ENCODE peak calls at places on chromosome 19, in five cellular contexts. One of them, this sample, is unnamed.

GRCh38 chr19:1177322-1178114 is 3.5 kb upstream of the SBNO2 start:
- DNase-seq in GM20000: no peak
- DNase-seq in brain microvascular endothelial cell: peak
- DNase-seq in GM10248: no peak
- DNase-seq in uterus: peak
- DNase-seq in this sample: no peak

GRCh38 chr19:10706990-10707389 is 5.8 kb downstream of the QTRT1 start:
- DNase-seq in brain microvascular endothelial cell: no peak
- DNase-seq in GM10248: no peak
- DNase-seq in uterus: no peak
- DNase-seq in GM20000: no peak
- DNase-seq in this sample: no peak

GRCh38 chr19:47005873-47006272 is 13.8 kb upstream of the NPAS1 start:
- DNase-seq in GM20000: no peak
- DNase-seq in uterus: no peak
- DNase-seq in brain microvascular endothelial cell: no peak
- DNase-seq in GM10248: no peak
- DNase-seq in this sample: no peak

GRCh38 chr19:55447421-55448174 is 4.5 kb upstream of the SHISA7 start:
- DNase-seq in uterus: no peak
- DNase-seq in GM10248: no peak
- DNase-seq in brain microvascular endothelial cell: no peak
- DNase-seq in GM20000: no peak
- DNase-seq in this sample: no peak

GRCh38 chr19:36013280-36014028 is 559 bp downstream of the ALKBH6 start:
- DNase-seq in GM10248: no peak
- DNase-seq in brain microvascular endothelial cell: no peak
- DNase-seq in GM20000: no peak
- DNase-seq in uterus: no peak
- DNase-seq in this sample: no peak

GRCh38 chr19:54162241-54162805 is 2.8 kb upstream of the LENG1 start:
- DNase-seq in uterus: peak
- DNase-seq in brain microvascular endothelial cell: peak
- DNase-seq in GM10248: peak
- DNase-seq in GM20000: peak
- DNase-seq in this sample: peak

GRCh38 chr19:867301-867793 is 7.9 kb downstream of the CFD start:
- DNase-seq in uterus: no peak
- DNase-seq in GM10248: no peak
- DNase-seq in brain microvascular endothelial cell: no peak
- DNase-seq in GM20000: no peak
- DNase-seq in this sample: no peak

GRCh38 chr19:46426035-46426505 is 2.7 kb downstream of the PNMA8C start:
- DNase-seq in brain microvascular endothelial cell: no peak
- DNase-seq in uterus: no peak
- DNase-seq in GM20000: no peak
- DNase-seq in GM10248: no peak
- DNase-seq in this sample: no peak

GRCh38 chr19:418761-419632 is 10.1 kb upstream of the C2CD4C start:
- DNase-seq in GM10248: no peak
- DNase-seq in brain microvascular endothelial cell: no peak
- DNase-seq in GM20000: no peak
- DNase-seq in uterus: no peak
- DNase-seq in this sample: peak

GRCh38 chr19:45667620-45668341 is at the start of gene GIPR:
- DNase-seq in brain microvascular endothelial cell: peak
- DNase-seq in GM20000: peak
- DNase-seq in uterus: no peak
- DNase-seq in GM10248: peak
- DNase-seq in this sample: peak

GRCh38 chr19:46031781-46032596 is 8.8 kb downstream of the IGFL4 start:
- DNase-seq in GM10248: no peak
- DNase-seq in brain microvascular endothelial cell: no peak
- DNase-seq in GM20000: no peak
- DNase-seq in uterus: no peak
- DNase-seq in this sample: no peak

GRCh38 chr19:10421981-10422461 is 1.7 kb downstream of the PDE4A start:
- DNase-seq in uterus: no peak
- DNase-seq in GM20000: peak
- DNase-seq in brain microvascular endothelial cell: no peak
- DNase-seq in GM10248: no peak
- DNase-seq in this sample: no peak

GRCh38 chr19:40932008-40932959 is 50.3 kb upstream of the CYP2A7 start:
- DNase-seq in GM20000: no peak
- DNase-seq in uterus: no peak
- DNase-seq in GM10248: no peak
- DNase-seq in brain microvascular endothelial cell: no peak
- DNase-seq in this sample: no peak

GRCh38 chr19:40512473-40513344 is 45.9 kb downstream of the SPTBN4 start:
- DNase-seq in brain microvascular endothelial cell: peak
- DNase-seq in GM10248: no peak
- DNase-seq in GM20000: no peak
- DNase-seq in uterus: no peak
- DNase-seq in this sample: no peak

GRCh38 chr19:2476451-2477140 is 669 bp downstream of the GADD45B start:
- DNase-seq in GM20000: peak
- DNase-seq in GM10248: no peak
- DNase-seq in uterus: peak
- DNase-seq in brain microvascular endothelial cell: peak
- DNase-seq in this sample: no peak

GRCh38 chr19:2097330-2098327 is 914 bp downstream of the IZUMO4 start:
- DNase-seq in uterus: peak
- DNase-seq in brain microvascular endothelial cell: no peak
- DNase-seq in GM20000: peak
- DNase-seq in GM10248: peak
- DNase-seq in this sample: peak

GRCh38 chr19:42348211-42348610 is 22.8 kb downstream of the MEGF8 start:
- DNase-seq in brain microvascular endothelial cell: no peak
- DNase-seq in uterus: no peak
- DNase-seq in GM10248: no peak
- DNase-seq in GM20000: no peak
- DNase-seq in this sample: no peak

GRCh38 chr19:42345191-42345812 is 19.9 kb downstream of the MEGF8 start:
- DNase-seq in uterus: no peak
- DNase-seq in GM20000: no peak
- DNase-seq in brain microvascular endothelial cell: no peak
- DNase-seq in GM10248: no peak
- DNase-seq in this sample: no peak

GRCh38 chr19:42344336-42344893 is 19.0 kb downstream of the MEGF8 start:
- DNase-seq in GM20000: no peak
- DNase-seq in GM10248: no peak
- DNase-seq in uterus: no peak
- DNase-seq in brain microvascular endothelial cell: no peak
- DNase-seq in this sample: no peak

DNA sequence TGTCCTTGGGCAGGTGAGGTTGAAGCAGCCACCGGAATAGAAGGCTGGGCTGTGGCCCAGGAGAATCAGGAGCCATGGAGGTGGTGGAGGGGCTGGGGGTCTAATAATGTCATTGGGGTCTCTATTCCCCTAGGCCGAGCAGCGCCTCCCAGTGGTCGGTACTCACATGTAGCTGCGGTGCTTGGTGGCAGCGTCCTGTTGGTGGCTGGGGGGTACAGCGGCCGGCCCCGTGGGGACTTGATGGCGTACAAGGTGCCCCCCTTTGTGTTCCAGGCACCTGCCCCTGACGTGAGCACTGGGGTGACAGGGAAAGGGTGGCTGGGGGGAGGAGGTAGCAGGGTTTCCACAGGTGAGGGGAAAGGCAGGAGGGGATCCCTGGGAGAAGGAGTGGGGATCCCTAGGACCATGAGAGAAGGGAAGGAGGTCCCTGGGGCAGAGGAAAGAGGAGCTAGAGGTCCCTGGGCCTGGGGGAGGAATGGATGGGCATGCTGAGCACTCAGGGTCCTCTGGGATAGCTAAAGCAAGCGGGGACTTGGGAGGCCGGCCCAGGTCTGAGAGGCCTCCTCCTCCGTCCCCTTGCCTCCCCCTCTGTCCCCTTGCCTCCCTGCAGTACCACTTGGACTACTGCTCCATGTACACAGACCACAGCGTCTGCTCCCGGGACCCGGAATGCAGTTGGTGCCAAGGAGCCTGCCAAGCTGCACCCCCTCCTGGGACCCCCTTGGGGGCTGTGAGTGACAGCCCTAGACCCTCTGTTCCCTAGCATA is 18.1 kb downstream of the MEGF8 start:
- DNase-seq in brain microvascular endothelial cell: no peak
- DNase-seq in GM10248: no peak
- DNase-seq in GM20000: no peak
- DNase-seq in uterus: no peak
- DNase-seq in this sample: no peak
- TF ChIP-seq CTCF in brain microvascular endothelial cell: peak
- TF ChIP-seq CTCF in GM10248: peak
- TF ChIP-seq CTCF in GM20000: no peak
- TF ChIP-seq CTCF in uterus: no peak
- TF ChIP-seq CTCF in this sample: no peak

DNA sequence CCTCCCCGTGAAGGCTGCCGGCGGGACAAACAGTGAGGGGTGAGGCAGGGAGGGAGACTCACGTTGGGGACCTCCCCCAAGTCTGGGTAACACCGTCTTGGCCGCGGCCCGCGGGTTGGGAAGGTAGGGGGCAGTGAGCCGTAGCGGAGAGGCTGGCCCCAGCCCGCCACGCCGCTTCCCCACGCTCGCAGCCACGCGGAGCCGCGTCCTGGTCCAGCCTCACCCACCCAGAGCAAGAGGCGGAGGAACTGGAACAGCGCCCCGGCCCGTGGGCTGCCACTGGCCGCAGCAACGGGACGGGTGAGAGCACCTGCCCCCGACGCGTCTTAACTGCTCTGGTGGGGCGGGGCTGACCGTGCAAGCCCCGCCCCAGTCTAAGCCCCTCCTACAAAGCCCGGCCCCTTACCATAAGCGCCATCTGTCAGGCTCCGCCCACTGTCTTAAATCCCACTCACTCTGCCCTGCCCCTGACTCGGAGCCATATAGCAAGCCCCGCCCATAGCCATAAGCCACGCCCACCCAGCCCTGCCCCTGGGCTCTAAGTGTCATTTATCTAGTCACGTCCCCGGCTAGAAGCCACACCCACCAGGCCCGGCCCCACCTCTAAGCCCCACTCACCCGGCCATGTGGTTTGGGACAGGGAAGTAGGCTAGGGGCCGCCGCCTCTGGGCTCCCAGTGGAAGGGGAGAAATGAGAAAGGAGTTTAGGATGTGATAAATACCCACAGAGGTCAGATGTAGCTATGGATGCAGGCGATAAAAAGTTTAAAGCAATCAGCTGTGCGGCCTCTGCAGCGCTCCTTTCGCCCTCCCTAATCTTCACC is 2.1 kb upstream of the CCL25 start:
- DNase-seq in brain microvascular endothelial cell: peak
- DNase-seq in uterus: peak
- DNase-seq in GM20000: peak
- DNase-seq in GM10248: peak
- DNase-seq in this sample: peak
- TF ChIP-seq CTCF in brain microvascular endothelial cell: no peak
- TF ChIP-seq CTCF in uterus: no peak
- TF ChIP-seq CTCF in GM20000: no peak
- TF ChIP-seq CTCF in GM10248: no peak
- TF ChIP-seq CTCF in this sample: no peak

DNA sequence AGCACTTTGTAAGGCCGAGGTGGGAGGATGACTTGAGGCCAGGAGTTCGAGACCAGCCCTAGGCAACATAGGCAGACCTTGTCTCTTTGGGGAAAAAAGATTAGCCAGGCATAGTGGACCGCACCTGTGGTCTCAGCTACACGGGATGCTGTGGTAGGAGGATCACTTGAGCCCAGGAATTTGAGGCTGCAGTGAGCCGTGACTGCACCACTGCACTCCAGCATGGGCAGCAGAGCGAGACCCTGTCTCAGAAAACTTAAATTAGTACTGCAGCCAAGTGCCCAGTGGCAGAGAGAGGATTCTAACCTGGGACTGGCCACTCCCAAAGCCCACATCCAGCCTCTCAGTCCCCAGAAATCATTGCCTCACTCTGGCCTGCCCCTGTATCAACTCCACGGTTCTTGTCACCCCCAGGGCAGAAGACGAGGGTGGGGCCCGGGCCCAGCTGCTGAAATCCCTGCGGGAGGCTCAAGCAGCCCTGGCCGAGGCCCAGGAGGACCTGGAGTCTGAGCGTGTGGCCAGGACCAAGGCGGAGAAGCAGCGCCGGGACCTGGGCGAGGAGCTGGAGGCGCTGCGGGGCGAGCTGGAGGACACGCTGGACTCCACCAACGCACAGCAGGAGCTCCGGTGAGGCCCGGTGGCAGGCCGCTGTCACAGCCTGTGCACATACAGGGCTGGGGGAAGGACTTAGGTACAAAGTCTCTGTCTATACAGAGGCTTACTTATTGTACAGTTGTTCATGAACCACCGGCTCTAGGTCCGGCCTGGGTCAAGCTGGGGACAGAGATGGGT is 53.4 kb downstream of the KCNC3 start:
- DNase-seq in brain microvascular endothelial cell: no peak
- DNase-seq in GM20000: no peak
- DNase-seq in GM10248: no peak
- DNase-seq in uterus: no peak
- DNase-seq in this sample: no peak
- TF ChIP-seq CTCF in brain microvascular endothelial cell: no peak
- TF ChIP-seq CTCF in GM20000: no peak
- TF ChIP-seq CTCF in GM10248: no peak
- TF ChIP-seq CTCF in uterus: no peak
- TF ChIP-seq CTCF in this sample: no peak

DNA sequence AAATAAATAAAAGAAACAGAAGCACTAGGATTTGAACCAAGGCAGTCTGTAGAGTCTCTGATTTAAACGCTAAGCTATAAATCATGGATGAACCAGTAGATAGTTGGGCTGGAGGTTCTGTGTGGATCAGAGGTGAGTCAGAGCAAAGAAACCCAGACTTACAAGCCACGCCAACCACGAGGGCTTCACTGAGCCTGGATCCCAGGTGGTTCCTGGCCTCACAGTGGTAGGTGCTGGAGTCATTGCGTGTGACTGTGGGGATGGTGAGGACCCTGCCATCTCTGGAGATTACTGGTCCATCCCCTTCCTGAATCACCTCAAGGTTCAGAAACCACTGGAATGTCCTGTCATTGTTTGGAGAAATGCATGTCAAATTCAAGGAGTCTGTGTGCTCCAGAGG is 19.3 kb upstream of the CEACAM20 start:
- DNase-seq in brain microvascular endothelial cell: peak
- DNase-seq in GM10248: no peak
- DNase-seq in uterus: no peak
- DNase-seq in GM20000: no peak
- DNase-seq in this sample: no peak
- TF ChIP-seq CTCF in brain microvascular endothelial cell: no peak
- TF ChIP-seq CTCF in GM10248: no peak
- TF ChIP-seq CTCF in uterus: no peak
- TF ChIP-seq CTCF in GM20000: no peak
- TF ChIP-seq CTCF in this sample: no peak